ENCODE peak calls at places on chromosomes 5 and 9, in eight cellular contexts. H, G, Q, K, J, Y, R and D are unnamed samples.

GRCh38 chr5:168637793-168638192 is 58.6 kb upstream of the PANK3 start:
- DNase-seq in H (no peak), G (no peak), Q (no peak), K (no peak), J (no peak), Y (no peak), R (no peak), D (no peak)

GRCh38 chr9:134983094-134983493 is 65.4 kb upstream of the FCN1 start:
- DNase-seq in H (no peak), G (peak; percentile 51), Q (peak; percentile 90), K (peak; percentile 32), J (no peak), Y (no peak), R (peak; percentile 79), D (no peak)

GRCh38 chr5:147918899-147919298 is 12.6 kb upstream of the C5orf46 start:
- DNase-seq in H (no peak), G (no peak), Q (no peak), K (no peak), J (no peak), Y (no peak), R (no peak), D (no peak)

GRCh38 chr5:57386958-57387357 is 95.7 kb downstream of the ACTBL2 start:
- DNase-seq in H (peak; percentile 66), G (no peak), Q (no peak), K (peak; percentile 79), J (no peak), Y (peak; percentile 44), R (no peak), D (peak; percentile 61)

GRCh38 chr5:97067296-97067695 is 75.1 kb downstream of the LIX1 start:
- DNase-seq in H (no peak), G (no peak), Q (no peak), K (no peak), J (no peak), Y (no peak), R (no peak), D (no peak)

GRCh38 chr5:77921369-77921768 is 145.2 kb upstream of the TBCA start:
- DNase-seq in H (no peak), G (no peak), Q (no peak), K (no peak), J (no peak), Y (no peak), R (no peak), D (no peak)

GRCh38 chr5:3600106-3600997 is 4.7 kb downstream of the IRX1 start:
- DNase-seq in H (no peak), G (no peak), Q (peak; percentile 33), K (peak; percentile 87), J (no peak), Y (peak; percentile 20), R (no peak), D (no peak)

GRCh38 chr5:31213676-31214638 is 20.5 kb downstream of the CDH6 start:
- DNase-seq in H (no peak), G (no peak), Q (no peak), K (peak; percentile 19), J (no peak), Y (no peak), R (no peak), D (no peak)

GRCh38 chr9:83062011-83062652 is 810 bp downstream of the RASEF start:
- DNase-seq in H (peak; percentile 20), G (peak; percentile 62), Q (no peak), K (peak; percentile 10), J (no peak), Y (peak; percentile 45), R (peak; percentile 84), D (peak; percentile 34)

GRCh38 chr5:71601222-71602026 is 14.3 kb downstream of the MCCC2 start:
- DNase-seq in H (peak; percentile 98), G (no peak), Q (peak; percentile 34), K (peak; percentile 65), J (peak; percentile 91), Y (peak; percentile 99), R (no peak), D (peak; percentile 98)

GRCh38 chr5:175872287-175873089 is 1.1 kb downstream of the CPLX2 start:
- DNase-seq in H (no peak), G (no peak), Q (peak; percentile 76), K (no peak), J (no peak), Y (no peak), R (no peak), D (no peak)

GRCh38 chr9:116144555-116144954 is 9.0 kb upstream of the PAPPA start:
- DNase-seq in H (no peak), G (no peak), Q (no peak), K (no peak), J (no peak), Y (no peak), R (no peak), D (no peak)

GRCh38 chr9:123548749-123549545 is 192.9 kb downstream of the CRB2 start:
- DNase-seq in H (no peak), G (no peak), Q (no peak), K (no peak), J (no peak), Y (no peak), R (no peak), D (no peak)

GRCh38 chr5:45627076-45627656 is 69.0 kb downstream of the HCN1 start:
- DNase-seq in H (no peak), G (no peak), Q (no peak), K (no peak), J (no peak), Y (no peak), R (no peak), D (no peak)

GRCh38 chr5:172004824-172005237 is 1.6 kb downstream of the FBXW11 start:
- DNase-seq in H (no peak), G (no peak), Q (no peak), K (no peak), J (no peak), Y (peak; percentile 30), R (no peak), D (no peak)

GRCh38 chr9:90832251-90832650 is 30.6 kb downstream of the SYK start:
- DNase-seq in H (no peak), G (no peak), Q (no peak), K (no peak), J (no peak), Y (no peak), R (no peak), D (no peak)

GRCh38 chr5:127924606-127925005 is 159.0 kb upstream of the SLC12A2 start:
- DNase-seq in H (no peak), G (no peak), Q (no peak), K (no peak), J (no peak), Y (no peak), R (no peak), D (no peak)

GRCh38 chr9:35526087-35526801 is 36.3 kb downstream of the RUSC2 start:
- DNase-seq in H (peak; percentile 51), G (no peak), Q (no peak), K (no peak), J (no peak), Y (peak; percentile 25), R (no peak), D (peak; percentile 59)
- TF ChIP-seq CTCF in H (no peak), G (no peak), Q (no peak), K (no peak), J (no peak), Y (no peak), R (no peak), D (no peak)

GRCh38 chr5:120503311-120503710 is 39.2 kb downstream of the PRR16 start:
- DNase-seq in H (no peak), G (no peak), Q (no peak), K (no peak), J (no peak), Y (no peak), R (no peak), D (no peak)
- H3K4me3 ChIP-seq in H (no peak overlapping the region), G (no peak overlapping the region), Q (no peak overlapping the region), K (no peak overlapping the region), J (no peak overlapping the region), Y (no peak overlapping the region), R (no peak overlapping the region), D (no peak overlapping the region)

GRCh38 chr9:18320046-18320445 is 153.9 kb upstream of the ADAMTSL1 start:
- DNase-seq in H (peak; percentile 21), G (no peak), Q (no peak), K (no peak), J (no peak), Y (no peak), R (no peak), D (peak; percentile 46)
- TF ChIP-seq CTCF in H (peak; percentile 17), G (no peak), Q (no peak), K (peak; percentile 20), J (peak; percentile 28), Y (peak; percentile 31), R (no peak), D (peak; percentile 47)

GRCh38 chr5:151142933-151143332 is 14.6 kb downstream of the ANXA6 start:
- DNase-seq in H (no peak), G (no peak), Q (no peak), K (no peak), J (no peak), Y (no peak), R (no peak), D (no peak)

GRCh38 chr5:151146003-151146524 is 11.5 kb downstream of the ANXA6 start:
- DNase-seq in H (no peak), G (no peak), Q (no peak), K (no peak), J (no peak), Y (no peak), R (no peak), D (no peak)

GRCh38 chr5:151141535-151141934 is 16.0 kb downstream of the ANXA6 start:
- DNase-seq in H (no peak), G (no peak), Q (no peak), K (peak; percentile 72), J (no peak), Y (peak; percentile 39), R (no peak), D (peak; percentile 78)

GRCh38 chr5:151144922-151145321 is 12.7 kb downstream of the ANXA6 start:
- DNase-seq in H (no peak), G (no peak), Q (no peak), K (no peak), J (no peak), Y (no peak), R (no peak), D (no peak)

DNA sequence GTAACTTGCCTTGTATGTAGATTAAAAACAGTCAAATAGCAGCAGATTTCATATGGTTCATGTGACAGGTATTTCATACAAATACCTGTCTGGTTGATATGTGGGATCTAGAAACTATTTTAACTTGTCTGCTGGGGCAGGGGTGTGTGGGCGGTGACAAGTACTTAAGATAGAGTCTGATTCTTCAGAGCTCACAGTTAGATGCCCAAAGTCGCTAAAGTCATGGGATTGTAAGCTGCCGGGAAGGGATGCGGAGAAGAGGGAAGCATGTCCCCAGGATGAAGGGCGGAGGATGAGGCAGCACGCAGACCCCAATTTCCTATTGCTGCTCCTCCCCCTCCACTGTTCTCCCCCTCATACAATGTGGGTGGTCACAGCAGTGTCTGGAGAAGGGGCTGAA is 13.3 kb downstream of the ANXA6 start:
- DNase-seq in H (no peak), G (no peak), Q (no peak), K (no peak), J (no peak), Y (no peak), R (no peak), D (no peak)
- H3K4me3 ChIP-seq in H (no peak overlapping the region), G (no peak overlapping the region), Q (no peak overlapping the region), K (no peak overlapping the region), J (no peak overlapping the region), Y (no peak overlapping the region), R (no peak overlapping the region), D (no peak overlapping the region)

DNA sequence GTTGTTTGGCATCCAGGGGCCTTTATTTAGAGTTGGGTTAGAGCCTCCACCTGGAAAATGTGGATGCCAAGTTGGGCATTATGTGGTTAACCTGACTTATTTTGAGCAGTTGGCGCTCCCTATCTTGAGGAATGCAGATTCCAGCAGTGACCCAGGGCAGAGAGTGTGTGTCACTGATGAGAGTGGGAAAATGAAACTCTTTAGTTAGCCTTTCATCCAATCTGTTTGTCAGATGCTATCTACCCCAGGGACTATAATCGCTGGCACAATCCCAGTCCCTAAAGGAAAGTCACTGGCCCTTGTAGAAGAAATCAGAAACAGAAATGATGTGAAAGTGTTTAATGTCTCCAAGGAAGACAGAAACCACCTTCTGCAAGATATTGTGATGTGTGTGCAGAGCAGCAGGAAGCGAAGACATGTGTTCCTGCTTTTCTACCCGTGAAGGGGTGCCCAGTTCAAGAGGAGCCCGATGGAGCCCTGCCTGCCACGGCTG is 10.2 kb upstream of the STING1 start:
- DNase-seq in H (no peak), G (no peak), Q (no peak), K (peak; percentile 50), J (no peak), Y (no peak), R (no peak), D (peak; percentile 52)
- TF ChIP-seq CTCF in H (no peak), G (no peak), Q (no peak), K (no peak), J (no peak), Y (no peak), R (no peak), D (no peak)